ENCODE peak calls at places on chromosomes 7 and 10, in ten cellular contexts. D, B, R, X, F, M, K, J, Z and W are unnamed samples.

GRCh38 chr7:75915416-75916156 is 631 bp downstream of the POR start:
- DNase-seq in D (peak), B (peak), R (no peak), X (no peak), F (peak), M (peak), K (peak), J (peak), Z (no peak), W (peak)

GRCh38 chr10:75403144-75404022 is 1.8 kb upstream of the ZNF503 start:
- DNase-seq in D (no peak), B (no peak), R (peak), X (peak), F (peak), M (no peak), K (no peak), J (peak), Z (peak), W (peak)

GRCh38 chr10:77287647-77288120 is 349.9 kb downstream of the KCNMA1 start:
- DNase-seq in D (peak), B (no peak), R (no peak), X (no peak), F (no peak), M (no peak), K (no peak), J (no peak), Z (peak), W (peak)

GRCh38 chr10:78304091-78305045 is 270.7 kb downstream of the RPS24 start:
- DNase-seq in D (no peak), B (peak), R (no peak), X (no peak), F (no peak), M (no peak), K (no peak), J (no peak), Z (no peak), W (no peak)

GRCh38 chr7:105808703-105809590 is 67.5 kb downstream of the ATXN7L1 start:
- DNase-seq in D (peak), B (peak), R (no peak), X (peak), F (peak), M (peak), K (peak), J (peak), Z (peak), W (no peak)

GRCh38 chr10:32050145-32050544 is 6.1 kb downstream of the KIF5B start:
- DNase-seq in D (no peak), B (no peak), R (no peak), X (no peak), F (peak), M (no peak), K (no peak), J (no peak), Z (no peak), W (no peak)

GRCh38 chr10:78358406-78358805 is 324.7 kb downstream of the RPS24 start:
- DNase-seq in D (no peak), B (no peak), R (no peak), X (no peak), F (no peak), M (no peak), K (no peak), J (no peak), Z (no peak), W (no peak)

GRCh38 chr7:121531175-121532070 is 135.3 kb upstream of the FAM3C start:
- DNase-seq in D (peak), B (no peak), R (no peak), X (no peak), F (peak), M (no peak), K (no peak), J (no peak), Z (no peak), W (no peak)

GRCh38 chr10:74825033-74825370 is 1.4 kb upstream of the KAT6B start:
- DNase-seq in D (no peak), B (peak), R (peak), X (peak), F (no peak), M (peak), K (no peak), J (no peak), Z (no peak), W (peak)

GRCh38 chr7:111540199-111540815 is 22.0 kb downstream of the IMMP2L start:
- DNase-seq in D (no peak), B (no peak), R (no peak), X (no peak), F (no peak), M (no peak), K (no peak), J (no peak), Z (no peak), W (no peak)

GRCh38 chr10:103792547-103792946 is 62.8 kb downstream of the SH3PXD2A start:
- DNase-seq in D (no peak), B (no peak), R (no peak), X (peak), F (peak), M (no peak), K (no peak), J (no peak), Z (no peak), W (no peak)

GRCh38 chr10:92064506-92064905 is 140.9 kb downstream of the BTAF1 start:
- DNase-seq in D (no peak), B (no peak), R (no peak), X (no peak), F (no peak), M (no peak), K (no peak), J (no peak), Z (no peak), W (no peak)

GRCh38 chr10:7281429-7281828 is 129.4 kb downstream of the SFMBT2 start:
- DNase-seq in D (no peak), B (no peak), R (no peak), X (no peak), F (no peak), M (no peak), K (no peak), J (no peak), Z (no peak), W (no peak)
- TF ChIP-seq CTCF in D (no peak), B (no peak), R (no peak), X (no peak), F (no peak), M (no peak), K (no peak), J (no peak), Z (no peak), W (no peak)

GRCh38 chr7:100611983-100612729 is at the start of gene MOSPD3:
- DNase-seq in D (peak), B (peak), R (peak), X (peak), F (peak), M (peak), K (peak), J (peak), Z (peak), W (peak)
- H3K4me3 ChIP-seq in D (peak), B (peak), R (peak), X (peak), F (peak), M (peak), K (peak), J (peak), Z (peak), W (peak)

GRCh38 chr7:48101880-48102448 is 12.9 kb downstream of the UPP1 start:
- DNase-seq in D (no peak), B (no peak), R (no peak), X (no peak), F (no peak), M (no peak), K (peak), J (no peak), Z (no peak), W (no peak)
- TF ChIP-seq CTCF in D (peak), B (no peak), R (no peak), X (peak), F (peak), M (peak), K (peak), J (peak), Z (peak), W (no peak)

DNA sequence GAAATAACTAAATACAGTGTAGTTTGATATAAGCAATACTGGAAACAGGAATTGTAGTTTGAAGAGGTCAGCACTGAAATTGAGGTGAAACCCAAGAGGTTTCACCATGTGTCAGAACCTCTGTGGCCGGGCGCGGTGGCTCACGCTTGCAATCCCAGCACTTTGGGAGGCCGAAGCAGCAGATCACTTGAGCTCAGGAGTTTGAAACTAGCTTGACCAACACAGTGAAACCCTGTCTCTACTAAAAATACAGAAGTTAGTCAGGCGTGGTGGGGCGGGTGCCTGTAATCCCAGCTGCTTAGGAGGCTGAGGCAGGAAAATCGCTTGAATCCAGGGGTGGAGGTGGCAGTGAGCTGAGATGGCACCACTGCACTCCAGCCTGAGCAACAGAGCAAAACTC is 13.7 kb downstream of the AHCYL2 start:
- DNase-seq in D (no peak), B (no peak), R (no peak), X (no peak), F (no peak), M (peak), K (no peak), J (no peak), Z (no peak), W (no peak)
- H3K4me3 ChIP-seq in D (no peak), B (no peak), R (no peak), X (no peak), F (no peak), M (no peak), K (no peak), J (no peak), Z (no peak), W (no peak)

DNA sequence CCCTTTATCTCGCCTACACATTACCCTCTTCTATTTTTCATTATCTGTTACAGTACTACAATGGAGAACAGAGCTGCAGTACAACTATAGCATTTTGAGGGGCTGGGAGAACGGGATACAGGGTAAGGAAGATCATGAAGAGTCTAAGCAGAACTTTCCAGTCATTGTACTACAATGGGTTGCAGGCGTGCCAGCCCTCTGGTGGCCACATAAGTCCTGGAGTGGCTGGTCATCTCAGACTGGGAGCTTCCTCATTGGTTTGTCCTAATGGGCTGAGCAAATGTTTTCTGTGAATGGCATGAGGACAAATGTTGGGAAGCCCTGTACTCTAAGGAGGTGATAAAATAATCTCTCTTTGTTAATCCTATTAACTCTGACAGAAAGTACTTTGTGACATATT is 33.0 kb downstream of the TMEM106B start:
- DNase-seq in D (peak), B (no peak), R (no peak), X (peak), F (peak), M (peak), K (no peak), J (peak), Z (peak), W (no peak)
- TF ChIP-seq CTCF in D (peak), B (no peak), R (no peak), X (peak), F (peak), M (peak), K (no peak), J (peak), Z (peak), W (no peak)

GRCh38 chr7:129401228-129401967 is 32.8 kb upstream of the STRIP2 start:
- DNase-seq in D (no peak), B (no peak), R (no peak), X (no peak), F (peak), M (no peak), K (no peak), J (peak), Z (peak), W (no peak)
- H3K4me3 ChIP-seq in D (no peak), B (no peak), R (no peak), X (no peak), F (no peak), M (no peak), K (no peak), J (no peak), Z (no peak), W (no peak)

GRCh38 chr10:5148678-5149032 is 36.3 kb downstream of the AKR1C8 start:
- DNase-seq in D (no peak), B (no peak), R (no peak), X (no peak), F (no peak), M (no peak), K (no peak), J (no peak), Z (peak), W (no peak)

GRCh38 chr10:5151076-5151475 is 33.9 kb downstream of the AKR1C8 start:
- DNase-seq in D (no peak), B (no peak), R (no peak), X (no peak), F (peak), M (no peak), K (no peak), J (no peak), Z (no peak), W (no peak)

GRCh38 chr10:5147255-5147980 is 37.5 kb downstream of the AKR1C8 start:
- DNase-seq in D (peak), B (no peak), R (no peak), X (no peak), F (no peak), M (no peak), K (no peak), J (no peak), Z (peak), W (no peak)

GRCh38 chr10:5146920-5147254 is 38.1 kb downstream of the AKR1C8 start:
- DNase-seq in D (no peak), B (no peak), R (no peak), X (no peak), F (peak), M (no peak), K (no peak), J (no peak), Z (no peak), W (no peak)

DNA sequence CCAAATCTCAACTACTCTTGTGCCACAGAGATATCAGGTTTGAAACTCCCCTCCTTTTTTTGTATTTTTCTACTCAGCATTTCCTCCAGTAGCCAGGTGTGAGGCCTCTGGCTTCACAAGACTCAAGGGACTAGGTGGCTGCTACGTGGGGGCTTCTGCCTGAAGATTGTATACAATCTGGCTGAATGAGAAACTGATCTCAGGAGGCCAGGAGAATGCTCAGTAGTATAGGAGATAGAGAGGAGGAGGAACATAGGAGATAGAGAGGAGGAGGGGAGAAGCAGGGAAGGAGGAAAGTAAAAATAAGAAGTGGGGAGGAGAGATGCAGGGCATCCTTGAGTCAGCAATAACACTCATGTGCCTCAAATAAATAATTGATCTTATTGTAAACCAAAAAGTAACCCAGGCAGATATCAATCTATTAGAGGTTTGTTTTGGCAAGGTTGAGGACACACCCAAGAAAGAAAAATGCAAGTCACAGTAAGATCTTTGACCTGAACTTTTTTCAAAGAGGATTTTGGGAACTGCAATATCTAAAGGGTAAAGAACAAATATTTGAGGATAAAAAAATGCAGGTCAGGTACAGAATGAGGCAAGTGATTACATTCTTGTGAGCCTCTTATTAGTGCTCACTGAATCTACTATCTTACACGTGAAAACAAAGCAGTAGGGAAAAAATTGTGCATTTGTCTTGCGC is 36.8 kb downstream of the AKR1C8 start:
- DNase-seq in D (no peak), B (no peak), R (no peak), X (no peak), F (no peak), M (no peak), K (no peak), J (no peak), Z (peak), W (no peak)
- TF ChIP-seq CTCF in D (no peak), B (no peak), R (no peak), X (no peak), F (no peak), M (no peak), K (no peak), J (no peak), Z (no peak), W (no peak)

GRCh38 chr10:13890617-13891541 is 304.1 kb downstream of the PRPF18 start:
- DNase-seq in D (peak), B (no peak), R (no peak), X (peak), F (peak), M (no peak), K (no peak), J (peak), Z (no peak), W (no peak)
- H3K4me3 ChIP-seq in D (peak), B (peak), R (peak), X (peak), F (peak), M (peak), K (peak), J (peak), Z (peak), W (peak)

DNA sequence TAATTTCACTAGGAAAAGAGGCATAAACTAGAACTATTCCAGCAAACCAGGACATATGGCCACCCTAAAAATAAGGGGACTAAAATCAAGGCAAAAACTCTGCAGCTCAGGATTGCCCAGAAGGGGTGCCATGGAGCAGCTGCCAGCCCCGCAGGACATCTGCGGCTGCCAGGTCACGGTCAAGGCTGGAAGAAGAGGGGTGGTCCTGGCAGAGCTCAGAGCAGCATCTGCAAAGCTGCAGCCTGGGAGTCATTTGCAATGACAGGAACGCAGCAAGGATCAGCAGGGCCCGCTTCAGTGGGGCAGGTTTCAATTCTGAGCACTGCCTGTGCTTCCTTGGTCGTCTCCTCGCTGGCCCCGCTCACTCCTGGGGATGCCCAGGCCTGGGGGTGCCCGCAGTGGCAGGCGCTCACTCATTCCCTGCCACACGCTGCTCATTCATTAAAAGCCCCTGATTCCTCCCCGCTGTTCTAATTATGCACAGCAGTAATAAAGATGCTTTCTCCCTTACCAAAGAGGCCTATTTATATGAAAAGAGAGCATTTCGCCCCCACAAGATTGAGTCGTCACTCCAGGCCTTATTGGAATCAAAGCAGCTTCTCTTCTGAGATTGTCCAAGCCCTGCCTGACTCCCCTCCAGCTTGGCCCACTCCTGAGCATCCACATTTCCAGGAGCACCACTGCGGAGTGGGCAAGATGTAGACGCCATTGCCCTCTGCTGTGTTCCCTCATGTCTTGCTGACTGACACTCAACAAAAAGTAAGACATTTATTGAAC is 4.6 kb downstream of the HSPA12A start:
- DNase-seq in D (no peak), B (no peak), R (no peak), X (no peak), F (no peak), M (no peak), K (no peak), J (no peak), Z (no peak), W (no peak)
- TF ChIP-seq CTCF in D (peak), B (no peak), R (no peak), X (no peak), F (peak), M (no peak), K (no peak), J (peak), Z (peak), W (no peak)

DNA sequence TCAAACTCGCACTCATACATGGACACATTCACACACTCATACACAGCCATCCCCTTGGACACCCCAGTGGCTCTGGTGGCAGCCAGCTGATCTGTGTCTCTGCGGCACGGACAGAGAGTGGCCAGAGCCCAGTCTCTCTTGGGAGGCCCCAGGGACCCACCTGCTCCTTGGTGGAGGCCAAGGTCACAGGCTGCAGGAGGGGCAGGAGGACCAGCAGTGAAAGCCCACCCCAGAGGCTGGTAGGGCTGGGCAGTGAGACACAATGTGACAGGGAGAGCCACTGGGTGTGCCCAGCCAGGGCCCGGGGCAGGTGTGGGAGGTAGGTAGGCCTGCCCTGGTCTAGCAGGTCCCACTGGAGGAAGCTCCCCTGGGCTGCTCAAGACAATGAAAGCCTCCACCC is 18.5 kb downstream of the SHH start:
- DNase-seq in D (no peak), B (no peak), R (no peak), X (no peak), F (no peak), M (no peak), K (no peak), J (no peak), Z (no peak), W (no peak)
- H3K4me3 ChIP-seq in D (no peak), B (no peak), R (no peak), X (no peak), F (no peak), M (no peak), K (no peak), J (no peak), Z (no peak), W (no peak)